ENCODE peak calls at places on chromosome 14, in four cellular contexts. Z is sigmoid colon, K is HCT116, U is breast epithelium. O is an unnamed sample.

GRCh38 chr14:104425171-104425681 is 154.3 kb upstream of the C14orf180 start:
- DNase-seq in Z (peak; percentile 53), K (no peak), U (no peak), O (peak; percentile 74)

GRCh38 chr14:61250063-61250462 is 31.1 kb downstream of the TMEM30B start:
- DNase-seq in U (no peak), K (no peak), Z (no peak), O (no peak)

GRCh38 chr14:37585971-37586759 is 8.9 kb downstream of the FOXA1 start:
- DNase-seq in Z (no peak), U (no peak), K (no peak), O (no peak)

GRCh38 chr14:105797546-105797945 is 271.2 kb downstream of the TMEM121 start:
- DNase-seq in U (no peak), Z (no peak), K (no peak), O (no peak)

GRCh38 chr14:105280525-105280924 is 20.3 kb downstream of the BRF1 start:
- DNase-seq in K (no peak), Z (no peak), U (no peak), O (no peak)

GRCh38 chr14:105096206-105096875 is 31.1 kb upstream of the GPR132 start:
- DNase-seq in U (peak; percentile 17), Z (peak; percentile 52), K (no peak), O (no peak)

GRCh38 chr14:95486875-95487668 is 29.4 kb downstream of the SYNE3 start:
- DNase-seq in U (no peak), K (no peak), Z (no peak), O (no peak)

GRCh38 chr14:57087841-57088240 is 180.9 kb downstream of the EXOC5 start:
- DNase-seq in Z (no peak), K (no peak), U (no peak), O (no peak)

GRCh38 chr14:96852823-96853422 is 55.7 kb downstream of the VRK1 start:
- DNase-seq in Z (no peak), U (no peak), K (peak; percentile 26), O (no peak)

GRCh38 chr14:22974530-22975313 is 7.6 kb downstream of the AJUBA start:
- DNase-seq in K (no peak), U (no peak), Z (no peak), O (no peak)
- TF ChIP-seq POLR2AphosphoS5 in K (no peak), U (no peak), Z (no peak), O (no peak)

GRCh38 chr14:101318271-101318670 is 243.0 kb upstream of the DIO3 start:
- DNase-seq in K (no peak), U (no peak), Z (no peak), O (peak; percentile 21)

GRCh38 chr14:101320386-101320785 is 240.9 kb upstream of the DIO3 start:
- DNase-seq in K (no peak), U (no peak), Z (no peak), O (peak; percentile 34)

GRCh38 chr14:101313268-101313667 is 248.0 kb upstream of the DIO3 start:
- DNase-seq in K (no peak), Z (no peak), U (no peak), O (peak; percentile 80)

DNA sequence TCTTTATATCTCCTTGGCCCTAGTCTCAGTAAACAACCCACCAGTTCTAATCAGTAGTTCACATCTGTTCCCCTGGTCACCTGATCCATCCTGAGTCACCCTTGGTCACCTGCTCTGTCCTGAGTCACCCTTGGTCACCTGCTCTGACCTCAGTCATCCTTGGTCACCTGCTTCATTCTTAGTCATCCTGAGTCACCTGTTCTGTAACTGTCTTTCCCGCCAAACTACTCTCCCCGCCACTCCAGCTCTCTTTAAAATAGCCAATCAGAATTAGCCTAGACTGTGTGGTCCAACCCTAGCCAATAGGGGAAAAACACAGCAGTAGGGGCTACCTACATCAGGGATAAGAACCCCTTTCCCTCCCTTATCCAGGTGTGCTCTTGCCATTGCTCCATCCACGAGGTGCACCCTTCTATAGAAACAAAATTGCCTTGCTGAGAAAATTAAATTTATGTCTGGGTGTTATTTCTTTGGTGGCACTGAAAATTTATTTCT is 245.4 kb upstream of the DIO3 start:
- DNase-seq in K (peak; percentile 44), Z (no peak), U (no peak), O (peak; percentile 53)
- H3K27ac ChIP-seq in K (no peak overlapping the region), Z (no peak overlapping the region), U (no peak overlapping the region), O (no peak overlapping the region)

GRCh38 chr14:100105357-100106169 is 40.3 kb downstream of the EVL start:
- DNase-seq in U (peak; percentile 15), K (no peak), Z (peak; percentile 67), O (no peak)
- TF ChIP-seq POLR2A in U (no peak), K (no peak), Z (no peak), O (no peak)

GRCh38 chr14:23557521-23557920 is 1.4 kb downstream of the THTPA start:
- DNase-seq in Z (no peak), K (no peak), U (no peak), O (no peak)

GRCh38 chr14:23559921-23560520 is 4.0 kb downstream of the THTPA start:
- DNase-seq in Z (no peak), U (no peak), K (no peak), O (no peak)

GRCh38 chr14:23557946-23558345 is 1.9 kb downstream of the THTPA start:
- DNase-seq in K (no peak), U (no peak), Z (no peak), O (no peak)

GRCh38 chr14:23558363-23559009 is 2.4 kb downstream of the THTPA start:
- DNase-seq in K (no peak), Z (no peak), U (no peak), O (no peak)

GRCh38 chr14:23559010-23559920 is 3.2 kb downstream of the THTPA start:
- DNase-seq in Z (no peak), K (no peak), U (no peak), O (no peak)
- TF ChIP-seq POLR2AphosphoS5 in Z (no peak), K (no peak), U (no peak), O (no peak)

GRCh38 chr14:88681755-88682494 is 110.8 kb downstream of the EML5 start:
- DNase-seq in U (no peak), Z (no peak), K (no peak), O (no peak)
- H3K27ac ChIP-seq in U (no peak overlapping the region), Z (no peak overlapping the region), K (no peak overlapping the region), O (no peak overlapping the region)

GRCh38 chr14:90332271-90332584 is 487 bp upstream of the NRDE2 start:
- DNase-seq in U (no peak), K (no peak), Z (no peak), O (no peak)

GRCh38 chr14:90330203-90331196 is 1.2 kb downstream of the NRDE2 start:
- DNase-seq in U (no peak), K (no peak), Z (no peak), O (no peak)

GRCh38 chr14:90336401-90336800 is 4.7 kb upstream of the NRDE2 start:
- DNase-seq in Z (no peak), U (no peak), K (no peak), O (no peak)

GRCh38 chr14:90336985-90337384 is 5.2 kb upstream of the NRDE2 start:
- DNase-seq in U (no peak), K (no peak), Z (no peak), O (no peak)

DNA sequence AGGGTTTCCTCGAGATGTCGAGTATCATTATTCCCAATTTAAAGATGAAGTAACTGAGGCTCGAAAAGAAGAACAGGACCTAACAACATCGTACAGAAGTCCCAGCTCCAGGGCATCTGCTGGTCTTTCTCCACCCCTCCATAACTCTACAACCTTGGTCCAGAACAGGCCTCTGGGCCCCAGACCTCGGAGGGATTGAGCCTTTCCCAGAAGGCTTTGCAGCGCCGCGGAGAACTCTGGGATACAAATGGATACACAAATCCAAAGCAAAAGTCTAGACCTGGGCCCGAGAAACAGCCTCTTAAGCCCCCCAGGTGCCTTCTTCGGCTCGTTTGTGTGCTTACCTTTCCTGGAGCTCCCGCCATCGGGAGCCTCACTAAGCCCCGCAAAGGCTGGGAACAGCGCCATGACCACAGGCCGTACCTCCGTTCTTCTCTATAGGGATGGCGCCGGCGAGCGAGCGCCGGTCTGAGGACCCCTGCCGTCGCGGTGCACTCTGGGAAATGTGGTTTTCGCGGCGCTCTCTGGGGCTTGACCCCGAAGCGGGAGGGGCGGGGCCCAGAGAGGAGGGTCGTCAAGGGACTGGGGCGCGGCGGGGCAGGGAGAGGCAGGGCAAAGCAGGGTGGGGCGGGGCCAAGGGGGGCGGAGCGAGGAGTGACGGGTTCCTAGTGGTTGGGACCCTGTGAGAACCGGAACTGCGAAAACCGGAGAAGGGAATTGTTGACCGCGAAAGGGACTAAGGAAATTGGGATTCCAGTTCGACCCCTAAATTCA is at the start of gene NRDE2:
- DNase-seq in U (peak; percentile 99), Z (peak; percentile 99), K (peak; percentile 90), O (peak; percentile 100)
- TF ChIP-seq POLR2A in U (no peak), Z (no peak), K (peak; percentile 79), O (no peak)

GRCh38 chr14:62776300-62776699 is 269.0 kb downstream of the KCNH5 start:
- DNase-seq in K (no peak), U (no peak), Z (no peak), O (no peak)
- TF ChIP-seq POLR2AphosphoS5 in K (no peak), U (no peak), Z (no peak), O (no peak)

DNA sequence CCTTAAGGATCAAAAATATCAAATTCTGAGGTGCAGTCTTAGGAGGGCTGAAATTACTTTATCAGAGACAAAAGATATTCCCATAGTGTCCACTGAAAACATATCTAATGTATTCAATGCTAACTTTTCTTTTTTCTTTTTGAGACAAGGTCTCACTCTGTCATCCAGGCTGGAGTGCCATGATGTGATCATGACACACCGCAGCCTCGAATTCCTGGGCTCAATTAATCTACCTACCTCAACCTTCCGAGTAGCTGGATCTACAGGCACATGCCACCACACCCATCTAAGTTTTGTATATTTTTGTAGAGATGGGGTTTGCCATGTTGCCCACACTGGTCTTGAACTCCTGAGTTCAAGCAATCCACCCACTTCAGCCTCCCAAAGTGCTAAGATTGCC is 68.3 kb downstream of the ZC3H14 start:
- DNase-seq in Z (no peak), U (no peak), K (no peak), O (no peak)
- H3K27ac ChIP-seq in Z (no peak overlapping the region), U (no peak overlapping the region), K (no peak overlapping the region), O (no peak overlapping the region)

GRCh38 chr14:68874746-68875155 is 81.9 kb upstream of the ZFP36L1 start:
- DNase-seq in K (peak; percentile 57), Z (no peak), U (no peak), O (no peak)
- TF ChIP-seq POLR2A in K (peak; percentile 42), Z (no peak), U (no peak), O (no peak)